ENCODE peak calls at places on chromosomes 11 and 22, in eight cellular contexts. W, F, Z, X, A, T, Q and K are unnamed samples.

GRCh38 chr11:116890193-116890592 is 52.8 kb upstream of the APOA1 start:
- DNase-seq in X (no peak), T (peak), W (no peak), Z (no peak), F (no peak), Q (no peak), A (peak), K (no peak)

GRCh38 chr11:28878025-28878424 is 769.8 kb downstream of the METTL15 start:
- DNase-seq in W (no peak), Z (no peak), T (no peak), X (no peak), A (no peak), Q (no peak), F (peak), K (no peak)

GRCh38 chr22:41523464-41524221 is 20.6 kb downstream of the POLR3H start:
- DNase-seq in A (no peak), F (no peak), Q (no peak), W (no peak), X (peak), Z (no peak), T (peak), K (no peak)

GRCh38 chr11:114063829-114064201 is 4.3 kb downstream of the ZBTB16 start:
- DNase-seq in W (no peak), Q (no peak), A (no peak), T (no peak), X (no peak), Z (no peak), F (no peak), K (no peak)

GRCh38 chr22:50713008-50713385 is 25.0 kb upstream of the ACR start:
- DNase-seq in T (no peak), X (peak), W (no peak), A (no peak), F (no peak), Q (no peak), Z (no peak), K (peak)

GRCh38 chr11:8082391-8083087 is 1.5 kb downstream of the TUB start:
- DNase-seq in Z (no peak), T (no peak), F (no peak), A (no peak), W (no peak), X (peak), Q (no peak), K (no peak)

GRCh38 chr11:34874202-34874601 is 42.0 kb downstream of the APIP start:
- DNase-seq in Q (no peak), W (no peak), Z (no peak), F (no peak), A (no peak), X (no peak), T (no peak), K (no peak)

GRCh38 chr11:128694618-128695481 is 978 bp downstream of the FLI1 start:
- DNase-seq in Q (no peak), W (no peak), Z (peak), X (peak), T (peak), F (no peak), A (no peak), K (peak)

GRCh38 chr11:71204294-71204693 is 48.1 kb downstream of the SHANK2 start:
- DNase-seq in Z (no peak), Q (no peak), X (peak), W (no peak), A (no peak), T (no peak), F (no peak), K (no peak)

GRCh38 chr22:20657963-20658362 is 116.0 kb upstream of the SERPIND1 start:
- DNase-seq in Q (no peak), W (no peak), T (no peak), X (no peak), Z (no peak), F (no peak), A (no peak), K (no peak)

GRCh38 chr11:65871811-65872548 is 620 bp downstream of the EFEMP2 start:
- DNase-seq in A (no peak), W (no peak), Z (no peak), F (no peak), Q (no peak), X (no peak), T (peak), K (no peak)